ENCODE peak calls at places on chromosomes 5 and 9, in five cellular contexts. P is GM12891; M is hepatocyte; S is stimulated activated naive CD8-positive, alpha-beta T cell treated with anti-CD3 and anti-CD28 coated beads, Interleukin-15, amount 100 ng/mL, for 72 hours; K is foreskin fibroblast. B is an unnamed sample.

GRCh38 chr9:78365979-78366697 is 69.2 kb downstream of the PSAT1 start:
- DNase-seq in K (peak), S (no peak), P (no peak), M (peak), B (no peak)

GRCh38 chr5:96388186-96388585 is 44.9 kb downstream of the PCSK1 start:
- DNase-seq in M (peak), P (no peak), K (peak), S (no peak), B (no peak)

GRCh38 chr5:96927008-96927407 is 8.9 kb upstream of the LNPEP start:
- DNase-seq in K (peak), P (no peak), S (no peak), M (no peak), B (no peak)

GRCh38 chr5:179486596-179487051 is 63.7 kb upstream of the RUFY1 start:
- DNase-seq in K (peak), M (peak), S (no peak), P (no peak), B (no peak)

GRCh38 chr5:6822068-6822467 is 108.8 kb downstream of the TENT4A start:
- DNase-seq in M (no peak), K (no peak), S (no peak), P (no peak), B (no peak)

GRCh38 chr5:15012061-15012460 is 140.5 kb upstream of the ANKH start:
- DNase-seq in M (no peak), K (no peak), P (no peak), S (no peak), B (no peak)

GRCh38 chr9:84404095-84404686 is 63.6 kb upstream of the SLC28A3 start:
- DNase-seq in S (peak), P (peak), K (no peak), M (peak), B (no peak)

GRCh38 chr5:88889165-88890069 is 6.4 kb upstream of the MEF2C start:
- DNase-seq in S (no peak), P (no peak), K (peak), M (peak), B (no peak)

GRCh38 chr5:74595143-74595915 is 45.2 kb downstream of the ENC1 start:
- DNase-seq in K (no peak), P (no peak), S (no peak), M (peak), B (no peak)

GRCh38 chr9:133691659-133692363 is 46.3 kb downstream of the SARDH start:
- DNase-seq in P (no peak), M (peak), S (no peak), K (no peak), B (no peak)

GRCh38 chr5:31663519-31663918 is 24.6 kb downstream of the PDZD2 start:
- DNase-seq in M (no peak), P (no peak), S (no peak), K (no peak), B (no peak)

GRCh38 chr9:114093031-114093471 is 6.0 kb downstream of the KIF12 start:
- DNase-seq in S (no peak), K (no peak), P (no peak), M (no peak), B (no peak)

B was measured in iPS DF 6.9.